ENCODE peak calls at places on chromosomes 2 and 18, in eight cellular contexts. One of them, this sample, is unnamed.

GRCh38 chr2:70728128-70728527 is 39.9 kb downstream of the ADD2 start:
- DNase-seq in HL-60: no peak
- DNase-seq in spleen: no peak
- DNase-seq in colonic mucosa: no peak
- DNase-seq in upper lobe of right lung: no peak
- DNase-seq in GM23338: peak; percentile 89
- DNase-seq in A673: no peak
- DNase-seq in adrenal gland: no peak
- DNase-seq in this sample: no peak

GRCh38 chr2:59182249-59182648 is 941.1 kb upstream of the FANCL start:
- DNase-seq in upper lobe of right lung: no peak
- DNase-seq in adrenal gland: no peak
- DNase-seq in GM23338: peak; percentile 91
- DNase-seq in colonic mucosa: no peak
- DNase-seq in A673: peak; percentile 66
- DNase-seq in HL-60: no peak
- DNase-seq in spleen: no peak
- DNase-seq in this sample: peak; percentile 68

GRCh38 chr2:162545254-162545653 is 201.3 kb downstream of the GCA start:
- DNase-seq in A673: no peak
- DNase-seq in HL-60: no peak
- DNase-seq in adrenal gland: no peak
- DNase-seq in GM23338: no peak
- DNase-seq in colonic mucosa: no peak
- DNase-seq in upper lobe of right lung: no peak
- DNase-seq in spleen: no peak
- DNase-seq in this sample: no peak

GRCh38 chr18:13369756-13370510 is 151.4 kb downstream of the LDLRAD4 start:
- DNase-seq in GM23338: no peak
- DNase-seq in A673: no peak
- DNase-seq in upper lobe of right lung: no peak
- DNase-seq in colonic mucosa: peak; percentile 87
- DNase-seq in HL-60: no peak
- DNase-seq in spleen: no peak
- DNase-seq in adrenal gland: no peak
- DNase-seq in this sample: no peak

GRCh38 chr2:188601927-188602326 is 310.3 kb downstream of the GULP1 start:
- DNase-seq in spleen: no peak
- DNase-seq in A673: no peak
- DNase-seq in upper lobe of right lung: no peak
- DNase-seq in colonic mucosa: no peak
- DNase-seq in GM23338: no peak
- DNase-seq in HL-60: no peak
- DNase-seq in adrenal gland: no peak
- DNase-seq in this sample: no peak

GRCh38 chr2:222424281-222424728 is at the start of gene SGPP2:
- DNase-seq in A673: no peak
- DNase-seq in adrenal gland: peak; percentile 35
- DNase-seq in GM23338: peak; percentile 70
- DNase-seq in colonic mucosa: peak; percentile 74
- DNase-seq in HL-60: no peak
- DNase-seq in upper lobe of right lung: peak; percentile 87
- DNase-seq in spleen: peak; percentile 80
- DNase-seq in this sample: no peak

GRCh38 chr2:187050409-187050998 is 201.5 kb upstream of the ZSWIM2 start:
- DNase-seq in colonic mucosa: no peak
- DNase-seq in GM23338: no peak
- DNase-seq in adrenal gland: no peak
- DNase-seq in spleen: no peak
- DNase-seq in HL-60: no peak
- DNase-seq in upper lobe of right lung: no peak
- DNase-seq in A673: no peak
- DNase-seq in this sample: no peak

GRCh38 chr2:43276517-43276931 is 50.1 kb upstream of the ZFP36L2 start:
- DNase-seq in A673: no peak
- DNase-seq in spleen: no peak
- DNase-seq in adrenal gland: no peak
- DNase-seq in upper lobe of right lung: no peak
- DNase-seq in colonic mucosa: peak; percentile 44
- DNase-seq in GM23338: no peak
- DNase-seq in HL-60: no peak
- DNase-seq in this sample: no peak

GRCh38 chr2:186518945-186519344 is 32.9 kb downstream of the ZC3H15 start:
- DNase-seq in GM23338: no peak
- DNase-seq in HL-60: no peak
- DNase-seq in upper lobe of right lung: no peak
- DNase-seq in A673: peak; percentile 33
- DNase-seq in spleen: no peak
- DNase-seq in adrenal gland: no peak
- DNase-seq in colonic mucosa: no peak
- DNase-seq in this sample: no peak

GRCh38 chr2:42169869-42170465 is 814 bp downstream of the EML4 start:
- DNase-seq in upper lobe of right lung: no peak
- DNase-seq in GM23338: peak; percentile 29
- DNase-seq in colonic mucosa: no peak
- DNase-seq in HL-60: peak; percentile 13
- DNase-seq in A673: peak; percentile 24
- DNase-seq in adrenal gland: no peak
- DNase-seq in spleen: no peak
- DNase-seq in this sample: no peak

GRCh38 chr2:1731512-1731962 is 12.8 kb downstream of the PXDN start:
- DNase-seq in colonic mucosa: no peak
- DNase-seq in adrenal gland: no peak
- DNase-seq in GM23338: no peak
- DNase-seq in upper lobe of right lung: no peak
- DNase-seq in A673: no peak
- DNase-seq in spleen: no peak
- DNase-seq in HL-60: no peak
- DNase-seq in this sample: peak; percentile 16

GRCh38 chr2:138078153-138078552 is 113.9 kb downstream of the HNMT start:
- DNase-seq in adrenal gland: no peak
- DNase-seq in GM23338: no peak
- DNase-seq in spleen: no peak
- DNase-seq in colonic mucosa: no peak
- DNase-seq in A673: no peak
- DNase-seq in HL-60: no peak
- DNase-seq in upper lobe of right lung: no peak
- DNase-seq in this sample: no peak

GRCh38 chr2:104429978-104430740 is 423.8 kb upstream of the POU3F3 start:
- DNase-seq in HL-60: no peak
- DNase-seq in adrenal gland: no peak
- DNase-seq in GM23338: no peak
- DNase-seq in upper lobe of right lung: no peak
- DNase-seq in A673: no peak
- DNase-seq in spleen: no peak
- DNase-seq in colonic mucosa: no peak
- DNase-seq in this sample: no peak
- H3K4me3 ChIP-seq in HL-60: no peak overlapping the region
- H3K4me3 ChIP-seq in adrenal gland: no peak overlapping the region
- H3K4me3 ChIP-seq in GM23338: no peak overlapping the region
- H3K4me3 ChIP-seq in upper lobe of right lung: no peak overlapping the region
- H3K4me3 ChIP-seq in A673: no peak overlapping the region
- H3K4me3 ChIP-seq in spleen: no peak overlapping the region
- H3K4me3 ChIP-seq in colonic mucosa: no peak overlapping the region
- H3K4me3 ChIP-seq in this sample: no peak overlapping the region

GRCh38 chr2:207765960-207766582 is 3.6 kb downstream of the FZD5 start:
- DNase-seq in spleen: no peak
- DNase-seq in HL-60: no peak
- DNase-seq in GM23338: peak; percentile 67
- DNase-seq in upper lobe of right lung: no peak
- DNase-seq in colonic mucosa: no peak
- DNase-seq in adrenal gland: no peak
- DNase-seq in A673: no peak
- DNase-seq in this sample: no peak

GRCh38 chr2:207765541-207765940 is 4.2 kb downstream of the FZD5 start:
- DNase-seq in GM23338: peak; percentile 91
- DNase-seq in HL-60: no peak
- DNase-seq in upper lobe of right lung: no peak
- DNase-seq in spleen: no peak
- DNase-seq in A673: no peak
- DNase-seq in colonic mucosa: peak; percentile 79
- DNase-seq in adrenal gland: no peak
- DNase-seq in this sample: no peak

GRCh38 chr2:207767461-207768167 is 2.1 kb downstream of the FZD5 start:
- DNase-seq in GM23338: peak; percentile 78
- DNase-seq in A673: peak; percentile 35
- DNase-seq in adrenal gland: peak; percentile 50
- DNase-seq in upper lobe of right lung: peak; percentile 86
- DNase-seq in HL-60: no peak
- DNase-seq in spleen: peak; percentile 84
- DNase-seq in colonic mucosa: peak; percentile 74
- DNase-seq in this sample: peak; percentile 38

GRCh38 chr2:207768168-207768890 is 1.4 kb downstream of the FZD5 start:
- DNase-seq in HL-60: no peak
- DNase-seq in A673: peak; percentile 50
- DNase-seq in spleen: peak; percentile 86
- DNase-seq in adrenal gland: peak; percentile 61
- DNase-seq in colonic mucosa: peak; percentile 57
- DNase-seq in GM23338: peak; percentile 59
- DNase-seq in upper lobe of right lung: peak; percentile 78
- DNase-seq in this sample: peak; percentile 31

GRCh38 chr2:207766697-207767460 is 2.8 kb downstream of the FZD5 start:
- DNase-seq in A673: no peak
- DNase-seq in adrenal gland: peak; percentile 31
- DNase-seq in colonic mucosa: peak; percentile 48
- DNase-seq in GM23338: peak; percentile 74
- DNase-seq in HL-60: no peak
- DNase-seq in upper lobe of right lung: peak; percentile 72
- DNase-seq in spleen: peak; percentile 82
- DNase-seq in this sample: no peak
- H3K27ac ChIP-seq in A673: no peak overlapping the region
- H3K27ac ChIP-seq in adrenal gland: no peak overlapping the region
- H3K27ac ChIP-seq in colonic mucosa: peak overlapping the region; percentile 93
- H3K27ac ChIP-seq in GM23338: peak overlapping the region; percentile 95
- H3K27ac ChIP-seq in HL-60: no peak overlapping the region
- H3K27ac ChIP-seq in upper lobe of right lung: peak overlapping the region; percentile 31
- H3K27ac ChIP-seq in spleen: no peak overlapping the region
- H3K27ac ChIP-seq in this sample: no peak overlapping the region

GRCh38 chr18:63508634-63509033 is 31.9 kb downstream of the SERPINB5 start:
- DNase-seq in HL-60: no peak
- DNase-seq in adrenal gland: no peak
- DNase-seq in A673: peak; percentile 56
- DNase-seq in upper lobe of right lung: no peak
- DNase-seq in colonic mucosa: no peak
- DNase-seq in GM23338: no peak
- DNase-seq in spleen: no peak
- DNase-seq in this sample: no peak

GRCh38 chr18:63515799-63516198 is 26.4 kb upstream of the SERPINB12 start:
- DNase-seq in GM23338: no peak
- DNase-seq in A673: no peak
- DNase-seq in HL-60: no peak
- DNase-seq in adrenal gland: no peak
- DNase-seq in upper lobe of right lung: no peak
- DNase-seq in spleen: no peak
- DNase-seq in colonic mucosa: no peak
- DNase-seq in this sample: no peak

GRCh38 chr18:63515279-63515678 is 26.9 kb upstream of the SERPINB12 start:
- DNase-seq in adrenal gland: no peak
- DNase-seq in upper lobe of right lung: no peak
- DNase-seq in colonic mucosa: no peak
- DNase-seq in A673: no peak
- DNase-seq in HL-60: no peak
- DNase-seq in spleen: no peak
- DNase-seq in GM23338: peak; percentile 54
- DNase-seq in this sample: no peak

GRCh38 chr18:63514326-63514725 is 27.8 kb upstream of the SERPINB12 start:
- DNase-seq in upper lobe of right lung: no peak
- DNase-seq in A673: no peak
- DNase-seq in adrenal gland: no peak
- DNase-seq in colonic mucosa: no peak
- DNase-seq in GM23338: peak; percentile 35
- DNase-seq in spleen: no peak
- DNase-seq in HL-60: no peak
- DNase-seq in this sample: no peak

GRCh38 chr18:63511285-63511684 is 30.9 kb upstream of the SERPINB12 start:
- DNase-seq in colonic mucosa: no peak
- DNase-seq in spleen: no peak
- DNase-seq in GM23338: peak; percentile 94
- DNase-seq in adrenal gland: no peak
- DNase-seq in upper lobe of right lung: no peak
- DNase-seq in A673: peak; percentile 72
- DNase-seq in HL-60: peak; percentile 56
- DNase-seq in this sample: peak; percentile 60
- TF ChIP-seq CTCF in colonic mucosa: peak; percentile 23
- TF ChIP-seq CTCF in spleen: no peak
- TF ChIP-seq CTCF in GM23338: peak; percentile 76
- TF ChIP-seq CTCF in adrenal gland: peak; percentile 53
- TF ChIP-seq CTCF in upper lobe of right lung: peak; percentile 51
- TF ChIP-seq CTCF in A673: peak; percentile 65
- TF ChIP-seq CTCF in HL-60: no peak
- TF ChIP-seq CTCF in this sample: peak; percentile 45

GRCh38 chr2:288743-289361 is 961 bp upstream of the ALKAL2 start:
- DNase-seq in GM23338: peak; percentile 71
- DNase-seq in adrenal gland: peak; percentile 88
- DNase-seq in A673: peak; percentile 21
- DNase-seq in colonic mucosa: no peak
- DNase-seq in upper lobe of right lung: peak; percentile 70
- DNase-seq in spleen: no peak
- DNase-seq in HL-60: no peak
- DNase-seq in this sample: peak; percentile 33
- H3K4me3 ChIP-seq in GM23338: peak overlapping the region; percentile 68
- H3K4me3 ChIP-seq in adrenal gland: peak overlapping the region; percentile 39
- H3K4me3 ChIP-seq in A673: peak overlapping the region; percentile 35
- H3K4me3 ChIP-seq in colonic mucosa: peak overlapping the region; percentile 53
- H3K4me3 ChIP-seq in upper lobe of right lung: peak overlapping the region; percentile 62
- H3K4me3 ChIP-seq in spleen: peak overlapping the region; percentile 49
- H3K4me3 ChIP-seq in HL-60: no peak overlapping the region
- H3K4me3 ChIP-seq in this sample: peak overlapping the region; percentile 58

GRCh38 chr18:12038661-12039417 is 54.8 kb upstream of the ANKRD62 start:
- DNase-seq in HL-60: peak; percentile 77
- DNase-seq in adrenal gland: peak; percentile 83
- DNase-seq in upper lobe of right lung: peak; percentile 92
- DNase-seq in colonic mucosa: peak; percentile 84
- DNase-seq in spleen: peak; percentile 96
- DNase-seq in A673: peak; percentile 67
- DNase-seq in GM23338: peak; percentile 86
- DNase-seq in this sample: peak; percentile 87
- H3K27ac ChIP-seq in HL-60: no peak overlapping the region
- H3K27ac ChIP-seq in adrenal gland: no peak overlapping the region
- H3K27ac ChIP-seq in upper lobe of right lung: no peak overlapping the region
- H3K27ac ChIP-seq in colonic mucosa: no peak overlapping the region
- H3K27ac ChIP-seq in spleen: no peak overlapping the region
- H3K27ac ChIP-seq in A673: no peak overlapping the region
- H3K27ac ChIP-seq in GM23338: no peak overlapping the region
- H3K27ac ChIP-seq in this sample: no peak overlapping the region

DNA sequence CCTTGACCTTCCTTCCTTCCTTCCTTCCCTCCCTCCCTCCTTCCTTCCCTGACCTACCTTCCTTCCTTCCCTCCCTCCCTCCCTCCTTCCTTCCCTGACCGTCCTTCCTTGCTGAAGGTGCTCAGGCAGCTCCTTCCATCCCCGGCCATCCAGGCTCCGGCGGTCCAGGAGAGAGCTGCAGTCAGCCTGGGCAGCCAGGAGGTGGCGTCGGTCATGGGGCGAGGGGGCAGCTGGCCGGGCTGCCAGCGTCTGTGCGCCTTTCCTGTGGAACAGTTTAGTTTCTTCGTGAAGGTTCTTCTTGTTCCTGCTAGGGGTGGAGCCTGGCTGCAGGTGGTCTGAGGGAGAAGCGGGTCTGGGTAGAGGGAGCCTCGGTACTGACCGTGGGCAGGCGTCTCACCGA is 15.7 kb downstream of the GPR35 start:
- DNase-seq in spleen: no peak
- DNase-seq in colonic mucosa: peak; percentile 51
- DNase-seq in adrenal gland: no peak
- DNase-seq in GM23338: peak; percentile 86
- DNase-seq in HL-60: no peak
- DNase-seq in A673: peak; percentile 45
- DNase-seq in upper lobe of right lung: peak; percentile 72
- DNase-seq in this sample: peak; percentile 77
- TF ChIP-seq CTCF in spleen: no peak
- TF ChIP-seq CTCF in colonic mucosa: peak; percentile 28
- TF ChIP-seq CTCF in adrenal gland: no peak
- TF ChIP-seq CTCF in GM23338: peak; percentile 88
- TF ChIP-seq CTCF in HL-60: no peak
- TF ChIP-seq CTCF in A673: peak; percentile 53
- TF ChIP-seq CTCF in upper lobe of right lung: peak; percentile 31
- TF ChIP-seq CTCF in this sample: peak; percentile 88